ENCODE peak calls at places on chromosomes 5 and 9, in seven cellular contexts. One of them, this sample, is unnamed.

GRCh38 chr5:151191661-151192060 is 32.2 kb downstream of the CCDC69 start:
- DNase-seq in H1: no peak
- DNase-seq in IMR-90: no peak
- DNase-seq in ovary: no peak
- DNase-seq in sigmoid colon: no peak
- DNase-seq in stomach: no peak
- DNase-seq in endothelial cell of umbilical vein: no peak
- DNase-seq in this sample: no peak

GRCh38 chr5:107855171-107855570 is 184.4 kb upstream of the EFNA5 start:
- DNase-seq in H1: no peak
- DNase-seq in IMR-90: no peak
- DNase-seq in ovary: no peak
- DNase-seq in sigmoid colon: no peak
- DNase-seq in stomach: no peak
- DNase-seq in endothelial cell of umbilical vein: no peak
- DNase-seq in this sample: no peak

GRCh38 chr5:58871648-58872242 is 288.9 kb downstream of the RAB3C start:
- DNase-seq in H1: no peak
- DNase-seq in IMR-90: peak; percentile 36
- DNase-seq in ovary: peak; percentile 39
- DNase-seq in sigmoid colon: no peak
- DNase-seq in stomach: no peak
- DNase-seq in endothelial cell of umbilical vein: peak; percentile 56
- DNase-seq in this sample: no peak

GRCh38 chr9:121620777-121621437 is 30.5 kb upstream of the DAB2IP start:
- DNase-seq in H1: peak; percentile 76
- DNase-seq in IMR-90: no peak
- DNase-seq in ovary: peak; percentile 52
- DNase-seq in sigmoid colon: no peak
- DNase-seq in stomach: no peak
- DNase-seq in endothelial cell of umbilical vein: peak; percentile 35
- DNase-seq in this sample: no peak

GRCh38 chr9:129861447-129861827 is 26.2 kb downstream of the USP20 start:
- DNase-seq in H1: no peak
- DNase-seq in IMR-90: no peak
- DNase-seq in ovary: no peak
- DNase-seq in sigmoid colon: no peak
- DNase-seq in stomach: no peak
- DNase-seq in endothelial cell of umbilical vein: no peak
- DNase-seq in this sample: no peak

GRCh38 chr5:103513696-103514095 is 48.9 kb downstream of the NUDT12 start:
- DNase-seq in H1: no peak
- DNase-seq in IMR-90: no peak
- DNase-seq in ovary: no peak
- DNase-seq in sigmoid colon: no peak
- DNase-seq in stomach: no peak
- DNase-seq in endothelial cell of umbilical vein: no peak
- DNase-seq in this sample: no peak

GRCh38 chr9:38359689-38360385 is 32.7 kb upstream of the ALDH1B1 start:
- DNase-seq in H1: no peak
- DNase-seq in IMR-90: no peak
- DNase-seq in ovary: no peak
- DNase-seq in sigmoid colon: peak; percentile 46
- DNase-seq in stomach: no peak
- DNase-seq in endothelial cell of umbilical vein: no peak
- DNase-seq in this sample: no peak

GRCh38 chr9:109101202-109101595 is 18.5 kb downstream of the TMEM245 start:
- DNase-seq in H1: no peak
- DNase-seq in IMR-90: no peak
- DNase-seq in ovary: no peak
- DNase-seq in sigmoid colon: no peak
- DNase-seq in stomach: no peak
- DNase-seq in endothelial cell of umbilical vein: no peak
- DNase-seq in this sample: no peak

GRCh38 chr5:165325201-165325600 is 1819.8 kb downstream of the MAT2B start:
- DNase-seq in H1: no peak
- DNase-seq in IMR-90: peak; percentile 12
- DNase-seq in ovary: no peak
- DNase-seq in sigmoid colon: no peak
- DNase-seq in stomach: no peak
- DNase-seq in endothelial cell of umbilical vein: peak; percentile 3
- DNase-seq in this sample: no peak

GRCh38 chr9:86867658-86868313 is 79.5 kb downstream of the GAS1 start:
- DNase-seq in H1: no peak
- DNase-seq in IMR-90: no peak
- DNase-seq in ovary: no peak
- DNase-seq in sigmoid colon: no peak
- DNase-seq in stomach: peak; percentile 26
- DNase-seq in endothelial cell of umbilical vein: no peak
- DNase-seq in this sample: no peak

GRCh38 chr5:146947181-146947941 is 68.8 kb upstream of the PPP2R2B start:
- DNase-seq in H1: no peak
- DNase-seq in IMR-90: peak; percentile 4
- DNase-seq in ovary: no peak
- DNase-seq in sigmoid colon: no peak
- DNase-seq in stomach: no peak
- DNase-seq in endothelial cell of umbilical vein: peak; percentile 4
- DNase-seq in this sample: no peak

GRCh38 chr5:93072831-93073459 is 508.1 kb downstream of the NR2F1-AS1 start:
- DNase-seq in H1: no peak
- DNase-seq in IMR-90: peak; percentile 67
- DNase-seq in ovary: no peak
- DNase-seq in sigmoid colon: no peak
- DNase-seq in stomach: no peak
- DNase-seq in endothelial cell of umbilical vein: peak; percentile 37
- DNase-seq in this sample: no peak

GRCh38 chr9:92097997-92098482 is 17.2 kb downstream of the SPTLC1 start:
- DNase-seq in H1: no peak
- DNase-seq in IMR-90: peak; percentile 30
- DNase-seq in ovary: peak; percentile 74
- DNase-seq in sigmoid colon: peak; percentile 94
- DNase-seq in stomach: peak; percentile 92
- DNase-seq in endothelial cell of umbilical vein: peak; percentile 91
- DNase-seq in this sample: no peak

GRCh38 chr9:121261107-121261460 is 6.9 kb upstream of the GSN start:
- DNase-seq in H1: no peak
- DNase-seq in IMR-90: no peak
- DNase-seq in ovary: no peak
- DNase-seq in sigmoid colon: peak; percentile 72
- DNase-seq in stomach: no peak
- DNase-seq in endothelial cell of umbilical vein: peak; percentile 63
- DNase-seq in this sample: no peak

GRCh38 chr5:62190173-62190572 is 115.8 kb upstream of the KIF2A start:
- DNase-seq in H1: no peak
- DNase-seq in IMR-90: no peak
- DNase-seq in ovary: no peak
- DNase-seq in sigmoid colon: no peak
- DNase-seq in stomach: no peak
- DNase-seq in endothelial cell of umbilical vein: peak; percentile 33
- DNase-seq in this sample: no peak

GRCh38 chr9:37156781-37157356 is 36.5 kb downstream of the ZCCHC7 start:
- DNase-seq in H1: no peak
- DNase-seq in IMR-90: peak; percentile 38
- DNase-seq in ovary: no peak
- DNase-seq in sigmoid colon: no peak
- DNase-seq in stomach: no peak
- DNase-seq in endothelial cell of umbilical vein: no peak
- DNase-seq in this sample: no peak

GRCh38 chr5:132221781-132222648 is 5.6 kb downstream of the P4HA2 start:
- DNase-seq in H1: no peak
- DNase-seq in IMR-90: peak; percentile 87
- DNase-seq in ovary: peak; percentile 67
- DNase-seq in sigmoid colon: peak; percentile 94
- DNase-seq in stomach: no peak
- DNase-seq in endothelial cell of umbilical vein: peak; percentile 41
- DNase-seq in this sample: no peak

GRCh38 chr5:139091439-139092156 is 106.6 kb downstream of the SIL1 start:
- DNase-seq in H1: no peak
- DNase-seq in IMR-90: no peak
- DNase-seq in ovary: peak; percentile 49
- DNase-seq in sigmoid colon: no peak
- DNase-seq in stomach: no peak
- DNase-seq in endothelial cell of umbilical vein: no peak
- DNase-seq in this sample: no peak

GRCh38 chr9:20476912-20477311 is 145.4 kb downstream of the MLLT3 start:
- DNase-seq in H1: no peak
- DNase-seq in IMR-90: no peak
- DNase-seq in ovary: no peak
- DNase-seq in sigmoid colon: no peak
- DNase-seq in stomach: no peak
- DNase-seq in endothelial cell of umbilical vein: peak; percentile 23
- DNase-seq in this sample: no peak

GRCh38 chr5:172769598-172770373 is 1.2 kb downstream of the DUSP1 start:
- DNase-seq in H1: no peak
- DNase-seq in IMR-90: peak; percentile 51
- DNase-seq in ovary: peak; percentile 70
- DNase-seq in sigmoid colon: peak; percentile 84
- DNase-seq in stomach: no peak
- DNase-seq in endothelial cell of umbilical vein: peak; percentile 39
- DNase-seq in this sample: no peak

GRCh38 chr5:172770374-172770674 is 671 bp downstream of the DUSP1 start:
- DNase-seq in H1: peak; percentile 54
- DNase-seq in IMR-90: no peak
- DNase-seq in ovary: no peak
- DNase-seq in sigmoid colon: no peak
- DNase-seq in stomach: no peak
- DNase-seq in endothelial cell of umbilical vein: no peak
- DNase-seq in this sample: no peak

GRCh38 chr5:172768098-172768572 is 2.9 kb downstream of the DUSP1 start:
- DNase-seq in H1: no peak
- DNase-seq in IMR-90: no peak
- DNase-seq in ovary: no peak
- DNase-seq in sigmoid colon: no peak
- DNase-seq in stomach: no peak
- DNase-seq in endothelial cell of umbilical vein: peak; percentile 29
- DNase-seq in this sample: no peak

GRCh38 chr5:172768573-172769323 is 2.2 kb downstream of the DUSP1 start:
- DNase-seq in H1: no peak
- DNase-seq in IMR-90: peak; percentile 72
- DNase-seq in ovary: no peak
- DNase-seq in sigmoid colon: no peak
- DNase-seq in stomach: peak; percentile 52
- DNase-seq in endothelial cell of umbilical vein: peak; percentile 55
- DNase-seq in this sample: no peak

DNA sequence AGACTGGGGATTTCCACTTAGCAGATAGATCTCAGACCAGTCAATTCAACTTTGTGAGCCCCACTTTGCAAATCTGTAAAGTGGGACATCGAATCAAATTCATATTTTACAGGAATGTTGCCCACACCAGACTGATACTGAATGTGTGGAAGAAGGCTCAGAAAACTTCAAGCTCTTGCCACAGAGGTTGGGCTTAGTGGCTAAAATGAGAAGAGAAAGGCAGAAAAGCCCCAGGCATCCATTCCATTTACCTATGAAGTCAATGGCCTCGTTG is 1.7 kb downstream of the DUSP1 start:
- DNase-seq in H1: no peak
- DNase-seq in IMR-90: no peak
- DNase-seq in ovary: no peak
- DNase-seq in sigmoid colon: no peak
- DNase-seq in stomach: no peak
- DNase-seq in endothelial cell of umbilical vein: no peak
- DNase-seq in this sample: no peak
- H3K4me1 ChIP-seq in H1: peaks cover 14% of the 10 kb centered on the region
- H3K4me1 ChIP-seq in IMR-90: peaks cover 19% of the 10 kb centered on the region
- H3K4me1 ChIP-seq in ovary: peaks cover 11% of the 10 kb centered on the region
- H3K4me1 ChIP-seq in sigmoid colon: peaks cover 59% of the 10 kb centered on the region
- H3K4me1 ChIP-seq in stomach: peaks cover 71% of the 10 kb centered on the region
- H3K4me1 ChIP-seq in endothelial cell of umbilical vein: peaks cover 56% of the 10 kb centered on the region
- H3K4me1 ChIP-seq in this sample: peaks cover 67% of the 10 kb centered on the region

DNA sequence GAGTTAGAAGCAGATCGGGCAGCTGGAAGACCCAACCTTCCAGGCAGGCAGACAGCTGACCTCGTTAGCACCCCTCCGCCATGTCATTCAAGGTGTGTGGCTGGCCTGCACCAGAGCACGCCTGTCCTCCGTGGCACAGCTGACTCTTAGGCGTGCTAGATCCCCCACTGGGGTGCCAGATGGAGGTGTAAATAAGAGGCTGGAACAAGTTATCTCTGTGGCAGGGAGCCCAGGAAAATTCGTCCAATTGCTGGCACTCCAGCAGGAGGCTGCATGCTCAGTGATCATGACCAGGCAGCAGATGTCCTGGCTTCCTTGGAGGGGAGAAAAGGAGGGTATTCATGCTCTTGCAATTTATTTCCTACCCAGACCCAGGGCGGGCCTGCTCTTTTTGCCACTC is 7.8 kb upstream of the ALDOB start:
- DNase-seq in H1: no peak
- DNase-seq in IMR-90: no peak
- DNase-seq in ovary: no peak
- DNase-seq in sigmoid colon: peak; percentile 69
- DNase-seq in stomach: peak; percentile 87
- DNase-seq in endothelial cell of umbilical vein: no peak
- DNase-seq in this sample: no peak
- TF ChIP-seq POLR2A in H1: no peak
- TF ChIP-seq POLR2A in IMR-90: no peak
- TF ChIP-seq POLR2A in ovary: no peak
- TF ChIP-seq POLR2A in sigmoid colon: no peak
- TF ChIP-seq POLR2A in stomach: no peak
- TF ChIP-seq POLR2A in endothelial cell of umbilical vein: no peak
- TF ChIP-seq POLR2A in this sample: no peak

GRCh38 chr5:114435220-114435481 is 73.3 kb downstream of the KCNN2 start:
- DNase-seq in H1: no peak
- DNase-seq in IMR-90: no peak
- DNase-seq in ovary: no peak
- DNase-seq in sigmoid colon: no peak
- DNase-seq in stomach: no peak
- DNase-seq in endothelial cell of umbilical vein: no peak
- DNase-seq in this sample: no peak
- H3K4me1 ChIP-seq in H1: no peaks in the 10 kb centered on the region
- H3K4me1 ChIP-seq in IMR-90: peaks cover 1% of the 10 kb centered on the region
- H3K4me1 ChIP-seq in ovary: no peaks in the 10 kb centered on the region
- H3K4me1 ChIP-seq in sigmoid colon: no peaks in the 10 kb centered on the region
- H3K4me1 ChIP-seq in stomach: no peaks in the 10 kb centered on the region
- H3K4me1 ChIP-seq in endothelial cell of umbilical vein: no peaks in the 10 kb centered on the region
- H3K4me1 ChIP-seq in this sample: no peaks in the 10 kb centered on the region

GRCh38 chr5:179621551-179621971 is 1.9 kb downstream of the HNRNPH1 start:
- DNase-seq in H1: no peak
- DNase-seq in IMR-90: no peak
- DNase-seq in ovary: no peak
- DNase-seq in sigmoid colon: peak; percentile 24
- DNase-seq in stomach: no peak
- DNase-seq in endothelial cell of umbilical vein: no peak
- DNase-seq in this sample: no peak

GRCh38 chr5:179624841-179625271 is 1.4 kb upstream of the HNRNPH1 start:
- DNase-seq in H1: no peak
- DNase-seq in IMR-90: no peak
- DNase-seq in ovary: no peak
- DNase-seq in sigmoid colon: peak; percentile 63
- DNase-seq in stomach: no peak
- DNase-seq in endothelial cell of umbilical vein: no peak
- DNase-seq in this sample: no peak

GRCh38 chr5:179620703-179621350 is 2.6 kb downstream of the HNRNPH1 start:
- DNase-seq in H1: no peak
- DNase-seq in IMR-90: no peak
- DNase-seq in ovary: no peak
- DNase-seq in sigmoid colon: peak; percentile 19
- DNase-seq in stomach: no peak
- DNase-seq in endothelial cell of umbilical vein: no peak
- DNase-seq in this sample: no peak

GRCh38 chr5:179623906-179624741 is 653 bp upstream of the HNRNPH1 start:
- DNase-seq in H1: no peak
- DNase-seq in IMR-90: peak; percentile 85
- DNase-seq in ovary: peak; percentile 60
- DNase-seq in sigmoid colon: peak; percentile 77
- DNase-seq in stomach: no peak
- DNase-seq in endothelial cell of umbilical vein: peak; percentile 54
- DNase-seq in this sample: no peak

GRCh38 chr5:179623001-179623905 is at the start of gene HNRNPH1:
- DNase-seq in H1: peak; percentile 98
- DNase-seq in IMR-90: peak; percentile 98
- DNase-seq in ovary: peak; percentile 99
- DNase-seq in sigmoid colon: peak; percentile 100
- DNase-seq in stomach: peak; percentile 99
- DNase-seq in endothelial cell of umbilical vein: peak; percentile 100
- DNase-seq in this sample: peak; percentile 100
- TF ChIP-seq POLR2A in H1: peak; percentile 99
- TF ChIP-seq POLR2A in IMR-90: peak; percentile 100
- TF ChIP-seq POLR2A in ovary: peak; percentile 100
- TF ChIP-seq POLR2A in sigmoid colon: peak; percentile 100
- TF ChIP-seq POLR2A in stomach: no peak
- TF ChIP-seq POLR2A in endothelial cell of umbilical vein: peak; percentile 100
- TF ChIP-seq POLR2A in this sample: peak; percentile 99